ENCODE peak calls at places on chromosomes 12 and 14, in nine cellular contexts. V is ascending aorta; B is cardiac muscle cell; R is psoas muscle; H is CD4-positive, alpha-beta memory T cell; O is spleen; T is fibroblast of lung; E is tibial nerve; W is stomach. F is an unnamed sample.

GRCh38 chr14:77931441-77931840 is 131.5 kb downstream of the ADCK1 start:
- DNase-seq in V (no peak), B (no peak), R (no peak), H (no peak), O (no peak), T (no peak), E (no peak), W (no peak), F (no peak)

GRCh38 chr14:98513558-98513957 is 758.4 kb downstream of the BCL11B start:
- DNase-seq in V (no peak), B (no peak), R (no peak), H (no peak), O (no peak), T (no peak), E (no peak), W (no peak), F (no peak)

GRCh38 chr14:90235179-90235976 is 21.0 kb upstream of the PSMC1 start:
- DNase-seq in V (no peak), B (peak), R (peak), H (peak), O (peak), T (peak), E (no peak), W (peak), F (no peak)

GRCh38 chr14:60648169-60648933 is 926 bp downstream of the SIX1 start:
- DNase-seq in V (no peak), B (no peak), R (peak), H (no peak), O (no peak), T (no peak), E (no peak), W (no peak), F (no peak)

GRCh38 chr12:98227162-98227561 is 288.2 kb upstream of the TMPO start:
- DNase-seq in V (no peak), B (peak), R (no peak), H (no peak), O (no peak), T (no peak), E (no peak), W (no peak), F (no peak)

GRCh38 chr12:94139816-94140215 is 8.6 kb upstream of the PLXNC1 start:
- DNase-seq in V (no peak), B (no peak), R (no peak), H (no peak), O (no peak), T (no peak), E (no peak), W (no peak), F (no peak)

GRCh38 chr14:99244960-99245340 is 27.0 kb downstream of the BCL11B start:
- DNase-seq in V (no peak), B (no peak), R (no peak), H (no peak), O (no peak), T (no peak), E (no peak), W (no peak), F (no peak)

GRCh38 chr12:93080452-93080851 is 151.4 kb upstream of the EEA1 start:
- DNase-seq in V (no peak), B (no peak), R (no peak), H (no peak), O (no peak), T (no peak), E (no peak), W (no peak), F (no peak)

GRCh38 chr12:96448287-96448686 is 41.1 kb upstream of the CFAP54 start:
- DNase-seq in V (no peak), B (no peak), R (no peak), H (no peak), O (no peak), T (peak), E (no peak), W (no peak), F (no peak)

GRCh38 chr14:75711134-75711795 is 50.2 kb downstream of the TTLL5 start:
- DNase-seq in V (no peak), B (peak), R (no peak), H (no peak), O (no peak), T (peak), E (no peak), W (peak), F (no peak)

GRCh38 chr14:70708717-70709570 is 67.2 kb downstream of the TTC9 start:
- DNase-seq in V (no peak), B (no peak), R (no peak), H (no peak), O (no peak), T (no peak), E (no peak), W (no peak), F (no peak)

GRCh38 chr12:69608114-69608513 is 2.6 kb downstream of the LRRC10 start:
- DNase-seq in V (no peak), B (no peak), R (no peak), H (no peak), O (no peak), T (no peak), E (no peak), W (no peak), F (no peak)

GRCh38 chr14:88154321-88154720 is 149.4 kb downstream of the GPR65 start:
- DNase-seq in V (no peak), B (no peak), R (no peak), H (no peak), O (no peak), T (no peak), E (no peak), W (no peak), F (no peak)

GRCh38 chr12:97639702-97640101 is 177.1 kb downstream of the RMST start:
- DNase-seq in V (no peak), B (no peak), R (no peak), H (no peak), O (no peak), T (peak), E (no peak), W (no peak), F (no peak)

GRCh38 chr14:88834883-88835431 is 10.5 kb downstream of the TTC8 start:
- DNase-seq in V (no peak), B (no peak), R (no peak), H (no peak), O (no peak), T (peak), E (no peak), W (no peak), F (no peak)

GRCh38 chr12:39616666-39617065 is 2.9 kb downstream of the ABCD2 start:
- DNase-seq in V (no peak), B (no peak), R (no peak), H (no peak), O (no peak), T (no peak), E (no peak), W (no peak), F (no peak)

GRCh38 chr12:1332327-1332726 is 262.1 kb downstream of the FBXL14 start:
- DNase-seq in V (no peak), B (peak), R (no peak), H (no peak), O (no peak), T (no peak), E (no peak), W (peak), F (no peak)

GRCh38 chr12:18677189-18677588 is 60.6 kb downstream of the PLCZ1 start:
- DNase-seq in V (no peak), B (no peak), R (no peak), H (no peak), O (no peak), T (peak), E (no peak), W (no peak), F (no peak)

GRCh38 chr14:103705158-103705523 is 10.1 kb downstream of the XRCC3 start:
- DNase-seq in V (no peak), B (no peak), R (peak), H (no peak), O (peak), T (no peak), E (no peak), W (peak), F (no peak)

GRCh38 chr12:13851828-13852227 is 129.6 kb downstream of the GRIN2B start:
- DNase-seq in V (no peak), B (peak), R (no peak), H (no peak), O (no peak), T (no peak), E (no peak), W (no peak), F (no peak)

GRCh38 chr14:88825078-88825458 is 617 bp downstream of the TTC8 start:
- DNase-seq in V (no peak), B (no peak), R (no peak), H (no peak), O (no peak), T (peak), E (no peak), W (no peak), F (no peak)

GRCh38 chr12:51341259-51342007 is 5.0 kb downstream of the CELA1 start:
- DNase-seq in V (no peak), B (peak), R (peak), H (peak), O (no peak), T (peak), E (peak), W (peak), F (peak)

GRCh38 chr14:80211143-80212024 is at the start of gene DIO2:
- DNase-seq in V (no peak), B (no peak), R (peak), H (no peak), O (no peak), T (peak), E (peak), W (no peak), F (no peak)

GRCh38 chr12:106865685-106866084 is 90.0 kb upstream of the TMEM263 start:
- DNase-seq in V (no peak), B (no peak), R (no peak), H (no peak), O (no peak), T (no peak), E (no peak), W (no peak), F (no peak)

GRCh38 chr14:30158299-30158698 is 230.7 kb upstream of the PRKD1 start:
- DNase-seq in V (no peak), B (peak), R (no peak), H (no peak), O (no peak), T (no peak), E (no peak), W (no peak), F (no peak)

GRCh38 chr12:114636723-114637480 is 47.1 kb downstream of the TBX3 start:
- DNase-seq in V (no peak), B (peak), R (no peak), H (no peak), O (no peak), T (no peak), E (no peak), W (no peak), F (no peak)

GRCh38 chr14:73763396-73763795 is 49.2 kb upstream of the PNMA1 start:
- DNase-seq in V (no peak), B (no peak), R (no peak), H (no peak), O (peak), T (no peak), E (no peak), W (no peak), F (no peak)

GRCh38 chr14:61524211-61524806 is 171.0 kb upstream of the HIF1A start:
- DNase-seq in V (no peak), B (no peak), R (no peak), H (no peak), O (no peak), T (peak), E (no peak), W (no peak), F (no peak)

GRCh38 chr12:110540048-110540447 is 37.9 kb downstream of the RAD9B start:
- DNase-seq in V (no peak), B (no peak), R (no peak), H (no peak), O (no peak), T (peak), E (no peak), W (no peak), F (no peak)
- H3K27ac ChIP-seq in V (no peak), B (peak), R (peak), H (no peak), O (no peak), T (no peak), E (no peak), W (no peak), F (no peak)

GRCh38 chr14:102602421-102603292 is 10.2 kb downstream of the RCOR1 start:
- DNase-seq in V (no peak), B (no peak), R (no peak), H (no peak), O (no peak), T (no peak), E (no peak), W (no peak), F (no peak)
- H3K27ac ChIP-seq in V (no peak), B (no peak), R (no peak), H (no peak), O (no peak), T (no peak), E (no peak), W (no peak), F (peak)

DNA sequence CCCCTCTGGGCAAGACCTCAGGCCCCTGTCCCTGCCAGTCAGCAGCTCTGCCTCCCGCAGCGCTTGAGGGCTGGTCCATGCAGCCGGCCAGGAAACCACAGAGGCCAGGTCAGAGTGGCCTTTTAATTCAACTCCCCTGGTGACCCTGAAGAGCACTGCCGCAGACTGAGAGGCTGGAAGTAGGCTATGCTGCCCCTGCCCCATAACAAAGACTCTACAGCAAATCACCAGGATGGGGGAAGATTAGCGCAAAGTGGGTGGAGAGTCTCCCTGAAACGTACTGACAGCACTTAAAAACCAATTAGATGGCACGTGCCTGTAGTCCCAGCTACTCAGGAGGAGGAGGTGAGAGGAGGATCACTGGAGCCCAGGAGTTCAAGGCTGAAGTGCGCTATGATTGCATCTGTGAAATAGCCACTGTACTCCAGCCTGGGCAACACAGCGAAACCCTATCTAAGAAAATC is 70.5 kb downstream of the ITPK1 start:
- DNase-seq in V (no peak), B (peak), R (no peak), H (no peak), O (peak), T (peak), E (no peak), W (no peak), F (no peak)
- H3K27ac ChIP-seq in V (peak), B (peak), R (no peak), H (no peak), O (peak), T (no peak), E (peak), W (peak), F (no peak)

DNA sequence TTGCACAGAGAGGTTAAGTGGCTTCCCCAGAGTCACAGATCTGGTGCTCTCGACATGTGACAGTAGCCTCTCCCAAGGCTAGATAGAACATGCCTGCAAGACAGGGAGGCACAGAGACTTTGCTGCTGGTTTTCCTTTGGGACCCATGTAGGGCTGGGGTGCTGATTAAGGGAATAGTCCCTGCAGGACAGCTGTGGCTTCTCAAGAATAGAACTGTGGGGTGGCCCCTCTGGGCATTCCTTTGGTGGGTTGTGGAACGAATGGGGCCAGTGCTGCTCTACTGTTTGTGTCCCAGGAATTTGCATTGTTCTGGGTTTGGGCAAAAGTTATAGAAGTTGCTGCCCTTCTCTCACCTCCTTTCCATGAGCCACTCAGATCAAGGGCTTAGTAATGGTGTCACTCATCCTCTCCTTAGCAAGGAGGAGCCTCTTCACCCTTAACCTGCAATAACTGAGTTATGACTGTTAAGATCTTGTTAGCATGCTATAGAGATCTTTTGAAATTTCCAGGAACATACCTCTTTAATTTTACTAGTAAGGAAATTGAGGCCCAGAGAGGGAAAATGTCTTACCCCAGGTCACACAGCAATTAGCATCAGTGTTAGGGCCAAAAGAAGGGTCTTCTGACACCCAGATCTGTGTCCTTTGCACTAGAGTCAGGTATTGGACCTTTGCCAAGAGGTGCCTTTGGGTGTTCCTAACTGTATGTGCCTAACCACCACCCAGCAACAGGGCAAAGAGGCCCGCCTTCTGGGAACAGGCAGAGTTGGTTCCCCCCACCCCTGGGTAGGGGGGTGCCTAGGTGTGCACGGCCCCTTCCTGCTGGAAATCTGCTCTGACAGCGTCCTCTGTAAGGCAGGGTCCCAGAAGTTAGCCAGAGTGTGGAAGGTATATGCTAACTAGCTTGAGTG is 31.4 kb downstream of the CD9 start:
- DNase-seq in V (no peak), B (no peak), R (no peak), H (no peak), O (no peak), T (peak), E (no peak), W (no peak), F (no peak)
- H3K27ac ChIP-seq in V (peak), B (no peak), R (peak), H (peak), O (peak), T (no peak), E (peak), W (peak), F (peak)

GRCh38 chr12:53391667-53392244 is 11.8 kb downstream of the SP1 start:
- DNase-seq in V (no peak), B (no peak), R (no peak), H (no peak), O (no peak), T (no peak), E (no peak), W (no peak), F (no peak)

GRCh38 chr12:53388932-53389331 is 9.0 kb downstream of the SP1 start:
- DNase-seq in V (no peak), B (no peak), R (no peak), H (no peak), O (peak), T (no peak), E (no peak), W (no peak), F (no peak)

DNA sequence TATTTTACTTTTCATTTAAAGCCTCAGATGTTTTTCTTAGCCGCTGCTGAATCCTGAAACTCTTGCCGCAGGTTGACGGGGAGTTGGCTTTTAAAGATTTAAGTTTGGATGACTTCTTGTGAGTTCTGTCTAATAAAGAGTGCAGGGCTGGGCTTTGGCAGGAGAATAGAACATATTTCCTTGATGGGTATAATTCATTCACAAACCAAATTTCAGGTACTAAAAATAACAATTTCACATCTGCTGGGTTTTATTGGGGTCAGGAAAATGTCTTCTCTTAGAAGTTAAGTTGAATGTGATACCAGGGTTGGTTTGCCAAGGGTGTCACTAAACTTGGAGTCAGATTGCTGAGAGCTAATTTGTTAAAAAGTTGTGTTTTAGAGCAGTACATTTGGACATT is 9.7 kb downstream of the SP1 start:
- DNase-seq in V (no peak), B (no peak), R (no peak), H (no peak), O (no peak), T (no peak), E (no peak), W (no peak), F (no peak)
- H3K27ac ChIP-seq in V (peak), B (peak), R (peak), H (no peak), O (no peak), T (peak), E (peak), W (peak), F (peak)

DNA sequence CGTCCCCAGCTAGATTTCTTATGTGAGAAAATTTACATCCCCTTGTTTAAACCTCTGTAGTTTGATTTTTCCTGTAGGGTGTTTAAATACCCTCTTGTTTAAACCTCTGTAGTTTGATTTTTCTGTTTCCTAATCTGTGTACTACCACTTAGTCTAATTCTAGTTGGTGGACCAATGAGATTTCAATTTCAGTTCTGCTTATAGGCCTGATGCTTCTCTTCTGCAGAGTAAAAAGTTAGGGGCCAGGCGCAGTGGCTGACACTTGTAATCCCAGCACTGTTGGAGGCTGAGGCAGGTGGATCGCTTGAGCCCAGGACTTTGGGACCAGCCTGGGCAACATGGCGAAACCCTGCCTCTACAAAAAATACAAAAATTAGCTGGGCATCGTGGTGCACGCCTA is 11.5 kb downstream of the UBC start:
- DNase-seq in V (no peak), B (no peak), R (peak), H (no peak), O (no peak), T (no peak), E (no peak), W (no peak), F (no peak)
- H3K27ac ChIP-seq in V (no peak), B (no peak), R (no peak), H (no peak), O (no peak), T (no peak), E (no peak), W (no peak), F (no peak)